ENCODE peak calls at places on chromosomes 1 and 21, in ten cellular contexts. One of them, this sample, is unnamed.
A peak's percentile ranks its signal among the peaks of the same experiment; 100 is the strongest.

GRCh38 chr1:9671377-9672140 is 20.0 kb downstream of the PIK3CD start:
- DNase-seq in heart right ventricle: no peak
- DNase-seq in left ventricle myocardium superior: no peak
- DNase-seq in activated gamma-delta T cell treated with anti-CD3 and anti-CD28 coated beads, Interleukin-2, amount 50 U/mL, for 16 hours: no peak
- DNase-seq in fibroblast of lung: no peak
- DNase-seq in activated T-cell treated with anti-CD3 and anti-CD28 coated beads, Interleukin-2, amount 50 U/mL, for 72 hours: no peak
- DNase-seq in activated CD8-positive, alpha-beta memory T cell treated with anti-CD3 and anti-CD28 coated beads for 4 hours: no peak
- DNase-seq in HEK293T: no peak
- DNase-seq in small intestine: no peak
- DNase-seq in HFF-Myc: no peak
- DNase-seq in this sample: no peak

GRCh38 chr1:92482665-92483441 is 3.9 kb downstream of the GFI1 start:
- DNase-seq in heart right ventricle: no peak
- DNase-seq in left ventricle myocardium superior: no peak
- DNase-seq in activated gamma-delta T cell treated with anti-CD3 and anti-CD28 coated beads, Interleukin-2, amount 50 U/mL, for 16 hours: no peak
- DNase-seq in fibroblast of lung: no peak
- DNase-seq in activated T-cell treated with anti-CD3 and anti-CD28 coated beads, Interleukin-2, amount 50 U/mL, for 72 hours: peak; percentile 38
- DNase-seq in activated CD8-positive, alpha-beta memory T cell treated with anti-CD3 and anti-CD28 coated beads for 4 hours: no peak
- DNase-seq in HEK293T: no peak
- DNase-seq in small intestine: no peak
- DNase-seq in HFF-Myc: no peak
- DNase-seq in this sample: no peak

GRCh38 chr21:38879912-38880577 is 74.3 kb downstream of the ETS2 start:
- DNase-seq in heart right ventricle: no peak
- DNase-seq in left ventricle myocardium superior: no peak
- DNase-seq in activated gamma-delta T cell treated with anti-CD3 and anti-CD28 coated beads, Interleukin-2, amount 50 U/mL, for 16 hours: no peak
- DNase-seq in fibroblast of lung: no peak
- DNase-seq in activated T-cell treated with anti-CD3 and anti-CD28 coated beads, Interleukin-2, amount 50 U/mL, for 72 hours: no peak
- DNase-seq in activated CD8-positive, alpha-beta memory T cell treated with anti-CD3 and anti-CD28 coated beads for 4 hours: no peak
- DNase-seq in HEK293T: no peak
- DNase-seq in small intestine: no peak
- DNase-seq in HFF-Myc: no peak
- DNase-seq in this sample: no peak

GRCh38 chr1:87685366-87686136 is 356.9 kb downstream of the LMO4 start:
- DNase-seq in heart right ventricle: no peak
- DNase-seq in left ventricle myocardium superior: no peak
- DNase-seq in activated gamma-delta T cell treated with anti-CD3 and anti-CD28 coated beads, Interleukin-2, amount 50 U/mL, for 16 hours: no peak
- DNase-seq in fibroblast of lung: peak; percentile 49
- DNase-seq in activated T-cell treated with anti-CD3 and anti-CD28 coated beads, Interleukin-2, amount 50 U/mL, for 72 hours: no peak
- DNase-seq in activated CD8-positive, alpha-beta memory T cell treated with anti-CD3 and anti-CD28 coated beads for 4 hours: no peak
- DNase-seq in HEK293T: no peak
- DNase-seq in small intestine: no peak
- DNase-seq in HFF-Myc: no peak
- DNase-seq in this sample: no peak

GRCh38 chr1:235901461-235901860 is 34.8 kb upstream of the LYST start:
- DNase-seq in heart right ventricle: no peak
- DNase-seq in left ventricle myocardium superior: no peak
- DNase-seq in activated gamma-delta T cell treated with anti-CD3 and anti-CD28 coated beads, Interleukin-2, amount 50 U/mL, for 16 hours: no peak
- DNase-seq in fibroblast of lung: peak; percentile 88
- DNase-seq in activated T-cell treated with anti-CD3 and anti-CD28 coated beads, Interleukin-2, amount 50 U/mL, for 72 hours: no peak
- DNase-seq in activated CD8-positive, alpha-beta memory T cell treated with anti-CD3 and anti-CD28 coated beads for 4 hours: no peak
- DNase-seq in HEK293T: no peak
- DNase-seq in small intestine: no peak
- DNase-seq in HFF-Myc: peak; percentile 89
- DNase-seq in this sample: no peak

GRCh38 chr21:45340515-45340914 is 52.8 kb upstream of the POFUT2 start:
- DNase-seq in heart right ventricle: no peak
- DNase-seq in left ventricle myocardium superior: no peak
- DNase-seq in activated gamma-delta T cell treated with anti-CD3 and anti-CD28 coated beads, Interleukin-2, amount 50 U/mL, for 16 hours: no peak
- DNase-seq in fibroblast of lung: no peak
- DNase-seq in activated T-cell treated with anti-CD3 and anti-CD28 coated beads, Interleukin-2, amount 50 U/mL, for 72 hours: no peak
- DNase-seq in activated CD8-positive, alpha-beta memory T cell treated with anti-CD3 and anti-CD28 coated beads for 4 hours: no peak
- DNase-seq in HEK293T: no peak
- DNase-seq in small intestine: no peak
- DNase-seq in HFF-Myc: no peak
- DNase-seq in this sample: no peak

GRCh38 chr1:66533804-66534745 is at the start of gene SGIP1:
- DNase-seq in heart right ventricle: peak; percentile 55
- DNase-seq in left ventricle myocardium superior: peak; percentile 65
- DNase-seq in activated gamma-delta T cell treated with anti-CD3 and anti-CD28 coated beads, Interleukin-2, amount 50 U/mL, for 16 hours: no peak
- DNase-seq in fibroblast of lung: peak; percentile 72
- DNase-seq in activated T-cell treated with anti-CD3 and anti-CD28 coated beads, Interleukin-2, amount 50 U/mL, for 72 hours: no peak
- DNase-seq in activated CD8-positive, alpha-beta memory T cell treated with anti-CD3 and anti-CD28 coated beads for 4 hours: no peak
- DNase-seq in HEK293T: no peak
- DNase-seq in small intestine: peak; percentile 11
- DNase-seq in HFF-Myc: no peak
- DNase-seq in this sample: no peak

GRCh38 chr21:32207096-32207716 is 71.6 kb downstream of the MIS18A start:
- DNase-seq in heart right ventricle: no peak
- DNase-seq in left ventricle myocardium superior: no peak
- DNase-seq in activated gamma-delta T cell treated with anti-CD3 and anti-CD28 coated beads, Interleukin-2, amount 50 U/mL, for 16 hours: no peak
- DNase-seq in fibroblast of lung: no peak
- DNase-seq in activated T-cell treated with anti-CD3 and anti-CD28 coated beads, Interleukin-2, amount 50 U/mL, for 72 hours: no peak
- DNase-seq in activated CD8-positive, alpha-beta memory T cell treated with anti-CD3 and anti-CD28 coated beads for 4 hours: no peak
- DNase-seq in HEK293T: no peak
- DNase-seq in small intestine: no peak
- DNase-seq in HFF-Myc: no peak
- DNase-seq in this sample: no peak

GRCh38 chr1:43185021-43185420 is 12.9 kb downstream of the CFAP57 start:
- DNase-seq in heart right ventricle: no peak
- DNase-seq in left ventricle myocardium superior: no peak
- DNase-seq in activated gamma-delta T cell treated with anti-CD3 and anti-CD28 coated beads, Interleukin-2, amount 50 U/mL, for 16 hours: no peak
- DNase-seq in fibroblast of lung: no peak
- DNase-seq in activated T-cell treated with anti-CD3 and anti-CD28 coated beads, Interleukin-2, amount 50 U/mL, for 72 hours: no peak
- DNase-seq in activated CD8-positive, alpha-beta memory T cell treated with anti-CD3 and anti-CD28 coated beads for 4 hours: no peak
- DNase-seq in HEK293T: no peak
- DNase-seq in small intestine: no peak
- DNase-seq in HFF-Myc: no peak
- DNase-seq in this sample: no peak

GRCh38 chr1:145997156-145998023 is 1.0 kb upstream of the TXNIP start:
- DNase-seq in heart right ventricle: peak; percentile 53
- DNase-seq in left ventricle myocardium superior: peak; percentile 52
- DNase-seq in activated gamma-delta T cell treated with anti-CD3 and anti-CD28 coated beads, Interleukin-2, amount 50 U/mL, for 16 hours: peak; percentile 54
- DNase-seq in fibroblast of lung: no peak
- DNase-seq in activated T-cell treated with anti-CD3 and anti-CD28 coated beads, Interleukin-2, amount 50 U/mL, for 72 hours: peak; percentile 60
- DNase-seq in activated CD8-positive, alpha-beta memory T cell treated with anti-CD3 and anti-CD28 coated beads for 4 hours: peak; percentile 25
- DNase-seq in HEK293T: no peak
- DNase-seq in small intestine: peak; percentile 78
- DNase-seq in HFF-Myc: no peak
- DNase-seq in this sample: no peak

GRCh38 chr1:31745898-31746668 is 18.1 kb downstream of the ADGRB2 start:
- DNase-seq in heart right ventricle: no peak
- DNase-seq in left ventricle myocardium superior: no peak
- DNase-seq in activated gamma-delta T cell treated with anti-CD3 and anti-CD28 coated beads, Interleukin-2, amount 50 U/mL, for 16 hours: no peak
- DNase-seq in fibroblast of lung: no peak
- DNase-seq in activated T-cell treated with anti-CD3 and anti-CD28 coated beads, Interleukin-2, amount 50 U/mL, for 72 hours: no peak
- DNase-seq in activated CD8-positive, alpha-beta memory T cell treated with anti-CD3 and anti-CD28 coated beads for 4 hours: no peak
- DNase-seq in HEK293T: no peak
- DNase-seq in small intestine: no peak
- DNase-seq in HFF-Myc: no peak
- DNase-seq in this sample: no peak

GRCh38 chr1:70008658-70009057 is 196.7 kb downstream of the LRRC40 start:
- DNase-seq in heart right ventricle: no peak
- DNase-seq in left ventricle myocardium superior: no peak
- DNase-seq in activated gamma-delta T cell treated with anti-CD3 and anti-CD28 coated beads, Interleukin-2, amount 50 U/mL, for 16 hours: no peak
- DNase-seq in fibroblast of lung: no peak
- DNase-seq in activated T-cell treated with anti-CD3 and anti-CD28 coated beads, Interleukin-2, amount 50 U/mL, for 72 hours: no peak
- DNase-seq in activated CD8-positive, alpha-beta memory T cell treated with anti-CD3 and anti-CD28 coated beads for 4 hours: no peak
- DNase-seq in HEK293T: no peak
- DNase-seq in small intestine: no peak
- DNase-seq in HFF-Myc: peak; percentile 35
- DNase-seq in this sample: no peak

GRCh38 chr21:31744162-31744800 is 12.4 kb upstream of the SCAF4 start:
- DNase-seq in heart right ventricle: no peak
- DNase-seq in left ventricle myocardium superior: no peak
- DNase-seq in activated gamma-delta T cell treated with anti-CD3 and anti-CD28 coated beads, Interleukin-2, amount 50 U/mL, for 16 hours: no peak
- DNase-seq in fibroblast of lung: no peak
- DNase-seq in activated T-cell treated with anti-CD3 and anti-CD28 coated beads, Interleukin-2, amount 50 U/mL, for 72 hours: no peak
- DNase-seq in activated CD8-positive, alpha-beta memory T cell treated with anti-CD3 and anti-CD28 coated beads for 4 hours: no peak
- DNase-seq in HEK293T: no peak
- DNase-seq in small intestine: no peak
- DNase-seq in HFF-Myc: no peak
- DNase-seq in this sample: no peak

This sample was measured in mesenteric fat pad.